ENCODE peak calls at places on chromosomes 11 and 22, in four cellular contexts. L is HCT116, P is H1, R is SK-N-SH. O is an unnamed sample.
A peak's percentile ranks its signal among the peaks of the same experiment; 100 is the strongest.

GRCh38 chr11:13868710-13869403 is 93.7 kb upstream of the SPON1 start:
- DNase-seq in L (peak; percentile 68), P (no peak), R (no peak), O (no peak)

GRCh38 chr11:72220696-72221363 is 3.7 kb upstream of the INPPL1 start:
- DNase-seq in P (no peak), R (no peak), L (no peak), O (no peak)

GRCh38 chr11:115244314-115244713 is 259.9 kb downstream of the CADM1 start:
- DNase-seq in P (no peak), L (no peak), R (no peak), O (no peak)

GRCh38 chr11:131977854-131978253 is 607.4 kb downstream of the NTM start:
- DNase-seq in R (no peak), L (no peak), P (no peak), O (no peak)

GRCh38 chr11:61283613-61284012 is 11.5 kb downstream of the VWCE start:
- DNase-seq in L (no peak), P (no peak), R (no peak), O (no peak)

GRCh38 chr22:44392446-44392921 is 79.7 kb upstream of the SHISAL1 start:
- DNase-seq in L (no peak), R (no peak), P (no peak), O (no peak)

GRCh38 chr11:36109850-36110606 is 166.2 kb downstream of the LDLRAD3 start:
- DNase-seq in R (no peak), L (no peak), P (peak; percentile 62), O (peak; percentile 81)

GRCh38 chr11:58928082-58928574 is 11.2 kb upstream of the GLYATL1 start:
- DNase-seq in P (no peak), R (no peak), L (no peak), O (no peak)

GRCh38 chr11:64180871-64181270 is 5.1 kb upstream of the STIP1 start:
- DNase-seq in R (peak; percentile 54), L (no peak), P (no peak), O (no peak)

GRCh38 chr11:82826526-82826925 is 73.7 kb downstream of the PRCP start:
- DNase-seq in R (no peak), L (no peak), P (no peak), O (no peak)
- H3K4me3 ChIP-seq in R (no peak overlapping the region), L (no peak overlapping the region), P (no peak overlapping the region), O (no peak overlapping the region)

DNA sequence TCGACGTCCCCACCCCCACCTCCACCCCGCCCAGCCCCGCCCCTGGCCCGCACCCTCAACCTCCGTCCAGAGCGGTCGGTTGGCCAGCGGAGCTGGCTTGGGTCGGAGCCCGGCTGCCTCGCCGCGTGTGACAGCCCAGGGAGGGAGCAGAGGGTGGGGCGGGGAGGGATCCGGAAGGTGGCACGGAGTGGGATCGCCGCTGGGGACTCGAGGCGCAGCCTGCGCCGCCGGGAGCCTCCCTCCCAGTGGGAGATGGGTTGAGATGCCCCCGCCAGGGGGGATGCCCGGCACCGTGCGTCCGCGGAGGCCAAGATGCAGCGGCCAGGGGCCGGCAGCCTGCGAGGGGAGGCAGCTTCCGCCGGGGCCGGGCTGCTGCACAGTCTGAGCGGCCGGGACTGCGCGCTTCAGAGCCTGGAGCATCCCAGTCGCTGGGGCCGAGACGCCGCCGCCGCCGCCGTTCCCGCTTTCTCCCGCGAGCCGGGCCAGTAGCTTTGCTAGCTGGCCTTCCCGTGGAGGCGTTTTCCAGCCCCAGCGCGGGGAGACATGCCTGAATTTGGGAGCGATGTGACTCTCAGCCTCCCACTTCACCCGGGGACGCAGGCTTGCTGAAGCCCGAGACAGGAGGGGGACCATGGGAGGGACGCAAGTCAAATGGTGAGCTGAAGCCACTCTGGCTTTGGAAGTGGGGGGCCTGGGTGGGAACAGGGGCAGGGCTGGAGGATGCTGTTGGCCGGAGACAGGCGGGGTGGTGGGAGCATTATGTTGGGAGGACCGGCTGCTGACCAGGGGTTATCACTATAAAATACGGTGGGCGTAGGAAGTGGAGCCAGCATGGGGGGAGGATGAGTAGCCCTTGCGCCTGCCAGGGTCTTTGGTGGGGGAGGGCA is 40.2 kb downstream of the DIXDC1 start:
- DNase-seq in R (peak; percentile 90), P (no peak), L (no peak), O (no peak)
- TF ChIP-seq YY1 in R (no peak), P (no peak), L (no peak), O (no peak)

GRCh38 chr11:47675851-47676250 is 33.5 kb upstream of the MTCH2 start:
- DNase-seq in L (no peak), R (no peak), P (no peak), O (no peak)
- H3K27me3 ChIP-seq in L (no peaks in the 10 kb centered on the region), R (no peaks in the 10 kb centered on the region), P (no peaks in the 10 kb centered on the region), O (no peaks in the 10 kb centered on the region)

GRCh38 chr22:50293441-50294318 is 13.8 kb downstream of the PLXNB2 start:
- DNase-seq in R (peak; percentile 60), L (no peak), P (no peak), O (peak; percentile 44)
- H3K4me3 ChIP-seq in R (peak overlapping the region; percentile 49), L (peak overlapping the region; percentile 56), P (peak overlapping the region; percentile 29), O (no peak overlapping the region)

DNA sequence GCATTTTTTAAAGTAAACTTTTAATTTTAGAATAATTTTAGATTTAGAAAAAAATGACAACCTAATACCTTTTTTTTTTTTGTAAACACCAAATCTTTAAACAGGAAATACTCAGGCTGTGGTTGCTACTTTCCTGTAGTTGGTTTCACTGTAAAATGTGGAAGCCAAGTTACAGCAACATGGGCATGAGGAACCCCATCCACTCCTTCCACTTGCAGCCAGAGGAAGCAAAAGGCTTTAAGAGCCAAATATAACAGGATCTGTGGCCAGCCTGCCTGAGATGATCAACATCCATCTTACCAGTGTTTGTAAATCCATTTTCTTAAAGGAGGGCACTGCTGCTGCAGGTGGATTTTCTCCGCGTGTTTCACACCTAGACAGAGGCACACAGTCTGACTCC is 66.2 kb downstream of the TNRC6B start:
- DNase-seq in R (no peak), P (no peak), L (no peak), O (no peak)
- TF ChIP-seq YY1 in R (no peak), P (no peak), L (no peak), O (no peak)

GRCh38 chr11:19506803-19507466 is 205.7 kb upstream of the NAV2 start:
- DNase-seq in P (no peak), R (no peak), L (no peak), O (no peak)
- H3K27me3 ChIP-seq in P (no peaks in the 10 kb centered on the region), R (peaks cover 44% of the 10 kb centered on the region), L (peaks cover 59% of the 10 kb centered on the region), O (no peaks in the 10 kb centered on the region)

GRCh38 chr22:38103641-38104040 is 6.8 kb downstream of the BAIAP2L2 start:
- DNase-seq in L (no peak), R (no peak), P (no peak), O (no peak)

GRCh38 chr22:38097058-38097457 is 13.1 kb upstream of the SLC16A8 start:
- DNase-seq in P (no peak), R (no peak), L (no peak), O (no peak)

GRCh38 chr22:38098410-38099249 is 11.9 kb downstream of the BAIAP2L2 start:
- DNase-seq in R (no peak), P (no peak), L (no peak), O (no peak)

GRCh38 chr22:38097557-38098409 is 12.7 kb downstream of the BAIAP2L2 start:
- DNase-seq in P (no peak), R (no peak), L (peak; percentile 15), O (no peak)
- H3K4me3 ChIP-seq in P (peak overlapping the region; percentile 44), R (no peak overlapping the region), L (no peak overlapping the region), O (peak overlapping the region; percentile 21)

GRCh38 chr22:27583930-27584329 is 217.6 kb downstream of the MN1 start:
- DNase-seq in R (no peak), L (no peak), P (no peak), O (no peak)

GRCh38 chr22:27578937-27579617 is 222.5 kb downstream of the MN1 start:
- DNase-seq in R (no peak), P (no peak), L (no peak), O (no peak)

GRCh38 chr22:27580311-27580897 is 221.2 kb downstream of the MN1 start:
- DNase-seq in P (no peak), L (no peak), R (no peak), O (no peak)

GRCh38 chr22:27581241-27581640 is 220.3 kb downstream of the MN1 start:
- DNase-seq in R (no peak), L (no peak), P (no peak), O (no peak)

DNA sequence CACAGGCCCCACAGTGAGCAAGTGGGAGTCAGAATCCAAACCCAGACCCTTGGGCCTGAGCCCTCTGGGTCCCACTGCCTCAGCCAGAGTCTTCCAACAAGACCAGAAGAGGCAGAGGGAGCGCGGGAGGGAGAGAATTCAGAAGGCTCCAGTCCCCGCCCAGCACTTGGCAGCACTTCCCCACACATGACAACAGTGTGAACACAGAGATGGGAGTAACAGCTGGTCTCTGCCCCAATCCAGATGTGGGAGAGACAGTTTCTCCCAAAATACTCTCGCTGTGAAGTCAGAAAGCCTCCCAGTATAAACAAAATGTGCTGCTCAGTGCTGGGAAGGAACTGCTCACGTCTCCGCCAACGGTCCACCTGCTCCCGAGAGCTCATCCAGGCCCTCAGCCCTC is 219.9 kb downstream of the MN1 start:
- DNase-seq in L (no peak), P (no peak), R (no peak), O (no peak)
- TF ChIP-seq YY1 in L (no peak), P (no peak), R (no peak), O (no peak)

GRCh38 chr11:101045415-101045814 is 84.2 kb downstream of the PGR start:
- DNase-seq in R (no peak), L (no peak), P (no peak), O (no peak)
- H3K27me3 ChIP-seq in R (no peaks in the 10 kb centered on the region), L (no peaks in the 10 kb centered on the region), P (no peaks in the 10 kb centered on the region), O (no peaks in the 10 kb centered on the region)

GRCh38 chr11:86955111-86955673 is at the start of gene FZD4:
- DNase-seq in P (no peak), L (peak; percentile 48), R (peak; percentile 98), O (peak; percentile 83)

GRCh38 chr11:86954288-86955110 is 696 bp downstream of the FZD4 start:
- DNase-seq in R (peak; percentile 71), P (no peak), L (no peak), O (no peak)

GRCh38 chr11:86951706-86952105 is 3.5 kb downstream of the FZD4 start:
- DNase-seq in P (no peak), R (no peak), L (no peak), O (no peak)

GRCh38 chr11:86952221-86952875 is 2.8 kb downstream of the FZD4 start:
- DNase-seq in R (no peak), L (no peak), P (no peak), O (no peak)

GRCh38 chr11:86952933-86953637 is 2.1 kb downstream of the FZD4 start:
- DNase-seq in P (no peak), L (no peak), R (no peak), O (no peak)
- H3K4me3 ChIP-seq in P (no peak overlapping the region), L (no peak overlapping the region), R (no peak overlapping the region), O (no peak overlapping the region)